ENCODE peak calls at places on chromosomes 12 and 14, in eight cellular contexts. T, Z, X, N, Y, P, W and K are unnamed samples. For H3K4me1, the result is how much of the 10 kb centered on the place peaks cover.

GRCh38 chr12:118983147-118983824 is 1.9 kb downstream of the SRRM4 start:
- DNase-seq in N (no peak), Y (no peak), T (no peak), X (no peak), Z (no peak), P (no peak), W (no peak), K (no peak)

GRCh38 chr12:123270380-123271181 is 1.1 kb downstream of the CDK2AP1 start:
- DNase-seq in T (peak), P (no peak), X (peak), Y (no peak), Z (peak), N (peak), W (peak), K (no peak)

GRCh38 chr12:132343294-132343972 is 14.0 kb upstream of the GALNT9 start:
- DNase-seq in W (no peak), Z (no peak), P (no peak), X (no peak), Y (no peak), T (no peak), N (no peak), K (no peak)

GRCh38 chr12:52605542-52605941 is 4.3 kb upstream of the KRT72 start:
- DNase-seq in P (no peak), T (no peak), W (no peak), N (no peak), Z (no peak), X (no peak), Y (no peak), K (no peak)

GRCh38 chr14:42980419-42980818 is 1373.7 kb downstream of the LRFN5 start:
- DNase-seq in T (no peak), X (no peak), W (no peak), Y (peak), Z (no peak), N (no peak), P (no peak), K (no peak)

GRCh38 chr12:1885605-1886245 is 32.7 kb downstream of the CACNA2D4 start:
- DNase-seq in W (no peak), T (no peak), Y (no peak), Z (no peak), X (no peak), P (no peak), N (peak), K (no peak)

GRCh38 chr12:5433081-5433839 is 1.4 kb downstream of the NTF3 start:
- DNase-seq in X (peak), Z (no peak), T (no peak), Y (peak), P (no peak), N (peak), W (peak), K (no peak)

GRCh38 chr12:120368789-120369475 is at the start of gene MSI1:
- DNase-seq in Y (no peak), X (no peak), T (no peak), N (no peak), W (no peak), P (no peak), Z (no peak), K (no peak)

GRCh38 chr12:93379432-93380308 is 1.9 kb downstream of the NUDT4 start:
- DNase-seq in N (peak), T (no peak), Y (peak), P (no peak), X (no peak), W (peak), Z (peak), K (no peak)

GRCh38 chr12:110591508-110592051 is 8.5 kb upstream of the PPTC7 start:
- DNase-seq in Z (no peak), X (no peak), T (no peak), N (peak), W (no peak), Y (no peak), P (no peak), K (no peak)

GRCh38 chr12:93824514-93825500 is 147.6 kb downstream of the CRADD start:
- DNase-seq in P (no peak), Z (no peak), X (no peak), N (no peak), Y (peak), W (peak), T (no peak), K (no peak)

GRCh38 chr12:103864710-103865109 is 23.7 kb upstream of the NT5DC3 start:
- DNase-seq in X (no peak), Y (no peak), N (peak), P (no peak), Z (no peak), W (no peak), T (no peak), K (no peak)

GRCh38 chr12:123037791-123038190 is 57.3 kb downstream of the ARL6IP4 start:
- DNase-seq in W (no peak), P (no peak), T (no peak), Z (no peak), Y (no peak), X (no peak), N (no peak), K (no peak)

GRCh38 chr12:131865196-131865875 is 29.1 kb upstream of the ULK1 start:
- DNase-seq in T (no peak), Y (no peak), X (no peak), Z (no peak), N (no peak), W (peak), P (no peak), K (no peak)

GRCh38 chr14:104686624-104687517 is 2.5 kb upstream of the INF2 start:
- DNase-seq in N (peak), W (no peak), Z (no peak), X (peak), T (peak), P (no peak), Y (no peak), K (no peak)
- H3K4me1 ChIP-seq in N (under half), W (under half), Z (under half), X (under half), T (half or more), P (under half), Y (under half), K (half or more)

GRCh38 chr12:57096099-57096572 is 7.2 kb downstream of the NAB2 start:
- DNase-seq in N (peak), Y (no peak), X (no peak), Z (peak), P (no peak), T (no peak), W (no peak), K (no peak)

GRCh38 chr12:57092876-57093411 is 4.0 kb downstream of the NAB2 start:
- DNase-seq in T (no peak), X (no peak), P (no peak), Y (no peak), W (no peak), N (no peak), Z (no peak), K (no peak)

GRCh38 chr12:57093412-57094193 is 4.7 kb downstream of the NAB2 start:
- DNase-seq in Z (peak), Y (peak), X (peak), N (no peak), W (peak), T (peak), P (peak), K (peak)

GRCh38 chr12:57095440-57095839 is 6.5 kb downstream of the NAB2 start:
- DNase-seq in P (no peak), N (no peak), T (no peak), Z (peak), W (no peak), Y (no peak), X (no peak), K (no peak)

DNA sequence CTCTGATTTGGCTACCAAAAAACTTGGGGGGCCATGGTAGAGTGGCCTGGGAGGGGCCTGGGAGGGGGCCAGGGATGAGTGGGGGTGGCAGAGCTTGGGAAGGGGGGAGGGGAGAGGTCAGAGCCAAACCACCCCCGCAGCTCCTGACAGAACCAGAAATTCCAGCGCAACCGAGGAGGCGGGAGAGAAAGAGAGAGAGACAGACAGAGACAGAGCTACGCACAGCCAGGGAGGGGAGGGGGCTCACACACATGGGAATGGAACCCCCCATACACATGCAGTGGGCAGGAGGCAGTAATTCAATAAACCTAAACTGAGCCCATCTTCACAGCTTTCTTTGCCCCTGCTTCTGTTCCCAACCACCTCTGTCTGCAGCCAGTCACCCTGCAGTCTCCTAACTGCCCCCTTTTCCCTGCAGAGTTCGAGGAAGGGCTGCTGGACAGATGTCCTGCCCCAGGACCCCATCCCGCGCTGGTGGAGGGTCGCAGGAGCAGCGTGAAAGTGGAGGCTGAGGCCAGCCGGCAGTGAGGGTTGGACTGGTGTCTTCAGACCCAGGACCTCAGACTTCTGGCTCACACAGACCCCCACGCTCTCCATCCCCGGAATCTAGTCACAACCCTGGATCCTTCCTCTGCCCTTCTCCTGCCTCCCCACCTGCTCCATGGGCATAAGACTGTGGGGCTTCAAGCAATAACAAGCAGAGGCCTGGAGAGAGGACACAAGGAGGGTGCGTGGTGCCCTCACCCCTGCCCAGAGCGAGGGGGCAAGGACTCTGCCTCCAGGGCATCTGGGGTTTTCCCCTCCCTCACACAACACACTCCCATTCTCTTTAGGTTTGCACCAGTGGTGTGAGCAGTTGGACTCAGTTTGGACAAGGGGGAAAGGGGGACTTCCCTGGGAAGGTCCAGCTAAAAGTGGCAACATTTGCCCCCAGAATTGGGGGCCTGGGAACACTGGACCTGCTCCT is 5.6 kb downstream of the NAB2 start:
- DNase-seq in Z (no peak), P (no peak), Y (no peak), N (no peak), W (no peak), T (no peak), X (no peak), K (no peak)
- H3K4me3 ChIP-seq in Z (peak), P (no peak), Y (no peak), N (no peak), W (no peak), T (no peak), X (no peak), K (no peak)

DNA sequence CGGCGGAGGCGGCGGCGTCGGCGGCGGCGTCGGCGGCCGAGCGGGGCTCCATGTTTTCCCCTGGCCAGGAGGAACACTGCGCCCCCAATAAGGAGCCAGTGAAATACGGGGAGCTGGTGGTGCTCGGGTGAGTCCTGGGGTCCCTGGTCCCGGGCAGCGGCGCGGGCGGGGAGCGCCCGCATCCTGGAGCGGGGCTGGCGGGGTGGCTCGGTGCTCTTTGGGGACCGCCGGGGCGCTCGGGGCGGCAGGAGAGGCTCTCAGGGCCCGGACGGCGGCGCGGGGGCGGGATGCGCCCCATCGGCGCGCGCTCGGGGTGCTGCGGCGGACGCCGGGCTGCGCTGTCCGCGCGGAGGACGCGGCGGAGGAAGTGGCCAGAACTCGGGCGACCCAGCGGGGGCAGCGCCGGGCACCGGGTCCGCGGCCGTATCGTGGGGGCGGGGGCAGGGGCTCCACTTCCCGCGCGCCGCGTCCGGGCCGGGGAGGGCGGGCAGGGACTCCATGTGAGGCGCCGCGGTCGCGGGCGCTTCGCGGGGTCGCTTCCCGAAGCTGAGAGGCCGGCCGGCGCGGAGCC is 485 bp downstream of the PELI2 start:
- DNase-seq in P (peak), W (no peak), N (no peak), T (peak), Y (no peak), Z (no peak), X (peak), K (peak)
- H3K27ac ChIP-seq in P (peak), W (peak), N (peak), T (peak), Y (no peak), Z (no peak), X (peak), K (peak)

DNA sequence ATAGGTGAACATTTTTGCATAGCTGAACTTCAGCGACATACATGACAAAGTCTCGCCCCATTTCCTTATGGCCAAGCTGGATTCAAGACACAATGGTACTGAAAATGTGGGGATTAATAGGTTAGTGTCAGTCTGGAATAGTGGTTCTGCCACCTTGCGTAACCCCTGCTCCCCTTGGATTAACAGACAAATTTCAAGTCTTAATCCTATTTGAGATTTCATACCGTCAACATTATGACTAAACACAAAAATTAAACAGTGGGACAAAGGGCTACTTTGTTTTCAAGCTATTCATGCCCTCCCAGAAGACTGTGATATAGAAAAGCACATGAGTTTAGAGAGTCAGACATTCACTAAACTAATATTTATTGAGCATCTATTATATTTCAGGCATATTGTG is 138.9 kb upstream of the HIF1A start:
- DNase-seq in N (no peak), X (no peak), Y (no peak), Z (no peak), P (no peak), W (no peak), T (no peak), K (no peak)
- H3K4me1 ChIP-seq in N (under half), X (under half), Y (under half), Z (under half), P (under half), W (under half), T (half or more), K (under half)